ENCODE peak calls at places on chromosomes 7 and 10, in four cellular contexts. I is K562, U is GM12878, H is HepG2. C is an unnamed sample.
A peak's percentile ranks its signal among the peaks of the same experiment; 100 is the strongest.

GRCh38 chr7:13286916-13287315 is 599.5 kb downstream of the ARL4A start:
- DNase-seq in I (no peak), U (no peak), H (no peak), C (no peak)

GRCh38 chr10:116771101-116771705 is 28.8 kb upstream of the HSPA12A start:
- DNase-seq in I (no peak), U (no peak), H (peak; percentile 80), C (no peak)

GRCh38 chr7:128393526-128394330 is 16.1 kb downstream of the IMPDH1 start:
- DNase-seq in I (no peak), U (no peak), H (no peak), C (no peak)

GRCh38 chr7:1698221-1698620 is 28.1 kb downstream of the ELFN1 start:
- DNase-seq in I (no peak), U (no peak), H (no peak), C (no peak)

GRCh38 chr10:51399840-51400239 is 299.6 kb downstream of the CSTF2T start:
- DNase-seq in I (no peak), U (no peak), H (no peak), C (no peak)

GRCh38 chr7:65840446-65840845 is 32.4 kb upstream of the VKORC1L1 start:
- DNase-seq in I (no peak), U (peak; percentile 39), H (no peak), C (no peak)

GRCh38 chr10:131841669-131842139 is 59.1 kb upstream of the PPP2R2D start:
- DNase-seq in I (no peak), U (no peak), H (no peak), C (no peak)

GRCh38 chr10:28664369-28664740 is 13.0 kb upstream of the BAMBI start:
- DNase-seq in I (no peak), U (no peak), H (no peak), C (no peak)

GRCh38 chr7:102077081-102077480 is 209.6 kb upstream of the SH2B2 start:
- DNase-seq in I (no peak), U (no peak), H (no peak), C (no peak)

GRCh38 chr7:16365177-16365576 is 56.2 kb downstream of the CRPPA start:
- DNase-seq in I (no peak), U (no peak), H (no peak), C (no peak)

GRCh38 chr7:69564454-69565417 is 33.5 kb upstream of the AUTS2 start:
- DNase-seq in I (peak; percentile 6), U (peak; percentile 40), H (peak; percentile 2), C (peak; percentile 46)

GRCh38 chr7:155269766-155270585 is 27.7 kb upstream of the INSIG1 start:
- DNase-seq in I (no peak), U (no peak), H (peak; percentile 51), C (no peak)

GRCh38 chr7:44196450-44196872 is 4.3 kb upstream of the YKT6 start:
- DNase-seq in I (peak; percentile 80), U (no peak), H (peak; percentile 21), C (peak; percentile 65)

GRCh38 chr7:132393789-132394261 is 182.4 kb downstream of the PLXNA4 start:
- DNase-seq in I (no peak), U (no peak), H (no peak), C (no peak)

GRCh38 chr10:45809829-45810228 is 37.5 kb downstream of the AGAP4 start:
- DNase-seq in I (peak; percentile 17), U (no peak), H (no peak), C (peak; percentile 16)

GRCh38 chr7:37352974-37353948 is 95.4 kb downstream of the ELMO1 start:
- DNase-seq in I (no peak), U (no peak), H (no peak), C (peak; percentile 10)

GRCh38 chr7:50562126-50562525 is 3.1 kb downstream of the DDC start:
- DNase-seq in I (peak; percentile 12), U (no peak), H (no peak), C (no peak)

GRCh38 chr7:67738145-67738544 is 741.5 kb downstream of the TYW1 start:
- DNase-seq in I (no peak), U (no peak), H (no peak), C (no peak)

GRCh38 chr7:67738958-67739357 is 742.3 kb downstream of the TYW1 start:
- DNase-seq in I (no peak), U (no peak), H (no peak), C (no peak)

GRCh38 chr7:67743501-67743900 is 746.9 kb downstream of the TYW1 start:
- DNase-seq in I (no peak), U (no peak), H (no peak), C (no peak)
- TF ChIP-seq FOXK2 in I (no peak), U (no peak), H (no peak), C (no peak)

GRCh38 chr7:156473476-156474240 is 166.9 kb upstream of the RNF32 start:
- DNase-seq in I (peak; percentile 64), U (no peak), H (peak; percentile 25), C (peak; percentile 70)
- TF ChIP-seq FOXK2 in I (no peak), U (no peak), H (no peak), C (no peak)

GRCh38 chr10:88986549-88987242 is 3.9 kb upstream of the FAS start:
- DNase-seq in I (peak; percentile 24), U (no peak), H (peak; percentile 19), C (peak; percentile 18)
- TF ChIP-seq FOXK2 in I (no peak), U (no peak), H (no peak), C (no peak)

GRCh38 chr7:92797693-92798092 is 38.7 kb downstream of the CDK6 start:
- DNase-seq in I (no peak), U (no peak), H (no peak), C (no peak)
- TF ChIP-seq FOXK2 in I (no peak), U (no peak), H (no peak), C (no peak)

C was measured in HEK293T.